ENCODE peak calls at places on chromosomes 11 and 22, in eight cellular contexts. W is astrocyte of the spinal cord; P is Calu3; F is lower leg skin; D is adrenal gland; B is epithelial cell of esophagus; C is CD4-positive, alpha-beta T cell; V is CD8-positive, alpha-beta T cell. E is an unnamed sample.

GRCh38 chr11:7385532-7385931 is 99.8 kb upstream of the OLFML1 start:
- DNase-seq in F (no peak), C (no peak), B (no peak), W (no peak), P (no peak), D (no peak), V (no peak), E (no peak)

GRCh38 chr11:11555228-11555627 is 66.6 kb downstream of the GALNT18 start:
- DNase-seq in C (no peak), W (no peak), F (no peak), P (no peak), B (no peak), V (no peak), D (no peak), E (no peak)

GRCh38 chr22:19970479-19971275 is 29.1 kb upstream of the TXNRD2 start:
- DNase-seq in F (peak; percentile 94), C (peak; percentile 74), W (peak; percentile 58), V (peak; percentile 89), P (peak; percentile 81), B (peak; percentile 59), D (peak; percentile 77), E (peak; percentile 74)

GRCh38 chr11:61693897-61694840 is 14.0 kb downstream of the DAGLA start:
- DNase-seq in B (no peak), V (no peak), D (peak; percentile 84), W (no peak), F (no peak), C (no peak), P (no peak), E (no peak)

GRCh38 chr11:86230196-86230813 is 14.2 kb upstream of the EED start:
- DNase-seq in D (no peak), P (peak; percentile 33), C (no peak), B (peak; percentile 41), W (no peak), V (no peak), F (no peak), E (no peak)

GRCh38 chr22:25797891-25798290 is 55.9 kb downstream of the MYO18B start:
- DNase-seq in D (no peak), C (no peak), P (no peak), W (no peak), F (no peak), V (no peak), B (no peak), E (no peak)

GRCh38 chr11:30960387-30960992 is 374.3 kb upstream of the MPPED2 start:
- DNase-seq in D (no peak), B (peak; percentile 60), F (no peak), P (peak; percentile 10), W (peak; percentile 54), C (no peak), V (no peak), E (no peak)

GRCh38 chr11:12235945-12236743 is 125.8 kb downstream of the MICAL2 start:
- DNase-seq in P (no peak), V (peak; percentile 66), W (peak; percentile 85), F (no peak), B (peak; percentile 61), D (no peak), C (peak; percentile 22), E (no peak)

GRCh38 chr11:38900156-38900679 is 2302.2 kb upstream of the RAG2 start:
- DNase-seq in B (no peak), P (no peak), C (no peak), V (no peak), F (no peak), W (no peak), D (no peak), E (no peak)

GRCh38 chr11:117565709-117566108 is 231.3 kb downstream of the DSCAML1 start:
- DNase-seq in F (no peak), V (no peak), C (no peak), B (no peak), D (no peak), P (no peak), W (no peak), E (no peak)

GRCh38 chr11:115712296-115712695 is 208.1 kb upstream of the CADM1 start:
- DNase-seq in F (no peak), P (no peak), W (no peak), V (no peak), B (no peak), D (no peak), C (no peak), E (no peak)

GRCh38 chr11:115930276-115930675 is 426.1 kb upstream of the CADM1 start:
- DNase-seq in C (no peak), W (no peak), D (no peak), F (no peak), B (no peak), P (no peak), V (no peak), E (no peak)

GRCh38 chr22:41264408-41264941 is 21.5 kb downstream of the RANGAP1 start:
- DNase-seq in P (no peak), B (no peak), V (no peak), W (no peak), D (no peak), C (no peak), F (no peak), E (no peak)

GRCh38 chr11:36487619-36488018 is 22.5 kb downstream of the TRAF6 start:
- DNase-seq in B (no peak), W (no peak), P (no peak), C (no peak), D (no peak), V (no peak), F (no peak), E (no peak)

GRCh38 chr11:65060913-65061408 is 2.6 kb upstream of the NAALADL1 start:
- DNase-seq in P (no peak), V (no peak), C (peak; percentile 10), F (no peak), W (peak; percentile 11), B (peak; percentile 26), D (no peak), E (no peak)
- TF ChIP-seq CTCF in P (no peak), V (no peak), C (no peak), F (no peak), W (peak; percentile 50), B (peak; percentile 19), D (no peak), E (no peak)

GRCh38 chr11:78809931-78810481 is 235.3 kb upstream of the NARS2 start:
- DNase-seq in F (no peak), B (no peak), V (no peak), P (no peak), W (peak; percentile 43), C (no peak), D (no peak), E (no peak)

GRCh38 chr11:78811622-78812021 is 237.0 kb upstream of the NARS2 start:
- DNase-seq in P (no peak), V (no peak), C (no peak), B (no peak), W (no peak), D (no peak), F (no peak), E (no peak)

GRCh38 chr11:78810489-78811090 is 235.9 kb upstream of the NARS2 start:
- DNase-seq in V (no peak), D (no peak), B (no peak), F (no peak), W (no peak), P (no peak), C (no peak), E (no peak)

GRCh38 chr11:78815631-78816232 is 241.1 kb upstream of the NARS2 start:
- DNase-seq in B (no peak), P (no peak), F (no peak), D (no peak), C (no peak), V (no peak), W (no peak), E (no peak)

DNA sequence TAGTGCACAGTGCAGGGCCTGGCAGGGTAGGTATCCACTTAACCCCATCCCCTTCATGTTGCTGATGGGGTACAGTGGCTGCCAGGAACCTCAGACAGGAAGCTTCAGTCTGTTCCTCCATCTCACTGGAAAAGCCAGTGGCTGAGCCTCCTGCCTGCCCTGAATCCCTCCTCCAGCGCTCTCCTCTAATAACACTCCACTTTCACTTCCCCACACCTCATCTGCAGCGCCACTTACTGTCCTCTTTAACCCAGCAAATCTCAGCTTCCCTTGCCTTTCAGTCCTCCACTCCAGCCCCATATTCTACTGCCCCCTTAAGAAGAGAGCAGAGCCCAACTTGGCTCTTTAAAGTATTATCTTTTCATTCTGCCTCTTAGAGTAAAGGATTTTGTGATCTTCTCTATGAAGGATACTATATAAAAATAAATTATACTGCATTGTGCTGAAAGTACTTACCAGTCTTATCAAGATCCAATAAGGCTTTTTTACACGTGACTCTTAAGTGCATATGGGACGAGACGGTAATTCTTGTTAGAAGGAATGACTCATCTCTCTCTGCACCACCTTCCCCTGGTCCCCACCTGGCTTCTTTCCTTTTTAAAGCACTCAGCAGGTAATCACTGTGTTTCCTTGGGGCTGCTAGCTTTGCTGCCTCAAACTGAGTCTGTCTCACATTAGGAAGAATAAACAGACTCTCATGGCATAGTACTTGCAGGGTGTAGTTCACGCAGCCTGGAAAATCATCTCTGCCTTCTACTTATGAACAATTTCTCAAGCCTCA is 238.0 kb upstream of the NARS2 start:
- DNase-seq in B (peak; percentile 51), P (no peak), C (no peak), W (no peak), V (no peak), F (no peak), D (no peak), E (no peak)
- TF ChIP-seq CTCF in B (no peak), P (no peak), C (no peak), W (no peak), V (no peak), F (no peak), D (no peak), E (no peak)

GRCh38 chr11:120694706-120695105 is 183.2 kb downstream of the GRIK4 start:
- DNase-seq in B (no peak), D (no peak), W (no peak), V (no peak), C (no peak), F (no peak), P (no peak), E (no peak)

GRCh38 chr11:120698918-120699317 is 187.4 kb downstream of the GRIK4 start:
- DNase-seq in V (no peak), C (no peak), P (no peak), D (no peak), W (no peak), B (no peak), F (no peak), E (no peak)

GRCh38 chr11:120695426-120695825 is 183.9 kb downstream of the GRIK4 start:
- DNase-seq in F (no peak), D (no peak), C (no peak), B (no peak), P (no peak), V (no peak), W (no peak), E (no peak)

DNA sequence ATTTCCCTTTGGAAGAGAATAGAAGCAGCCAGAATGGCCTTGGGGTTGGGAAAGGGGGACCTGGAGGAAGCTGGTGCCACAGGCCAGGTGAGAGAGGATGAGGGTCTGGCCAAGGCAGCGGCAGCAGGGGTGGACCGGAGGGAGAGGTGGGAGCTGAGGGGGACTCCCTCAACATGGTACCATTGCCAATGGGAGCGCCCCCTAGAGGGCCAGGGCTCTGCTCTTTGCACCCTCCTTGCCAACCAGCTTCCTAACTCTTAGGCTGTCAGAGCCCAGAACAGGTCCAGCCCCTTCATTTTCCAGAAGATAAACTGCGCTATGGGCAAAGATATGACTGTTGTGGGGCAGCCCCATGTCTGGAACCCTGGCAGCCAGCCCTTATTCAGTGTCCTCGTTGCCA is 185.0 kb downstream of the GRIK4 start:
- DNase-seq in C (no peak), D (no peak), P (no peak), W (no peak), B (no peak), F (no peak), V (no peak), E (no peak)
- TF ChIP-seq CTCF in C (no peak), D (no peak), P (no peak), W (peak; percentile 31), B (no peak), F (no peak), V (no peak), E (no peak)

GRCh38 chr22:31846161-31847115 is 92.6 kb downstream of the DEPDC5 start:
- DNase-seq in F (no peak), D (no peak), B (no peak), W (peak; percentile 72), C (no peak), V (no peak), P (peak; percentile 13), E (no peak)
- TF ChIP-seq CTCF in F (no peak), D (peak; percentile 27), B (peak; percentile 44), W (peak; percentile 38), C (no peak), V (no peak), P (no peak), E (no peak)